ENCODE peak calls at places on chromosome 7, in ten cellular contexts. H is T47D; V is stimulated activated CD4-positive, alpha-beta T cell treated with anti-CD3 and anti-CD28 coated beads, Interleukin-12 subunit alpha, Interleukin-12 subunit beta, amount 100 ng/mL, for 4 hours; M is non-pigmented ciliary epithelial cell; U is AG08395; B is HAP-1; Q is lower leg skin; T is activated effector memory CD4-positive, alpha-beta T cell treated with Interleukin-2 at 50 U/mL for 16 hours; P is GM20000; K is T-helper 2 cell. S is an unnamed sample.

GRCh38 chr7:36984710-36985308 is 260.5 kb upstream of the AOAH start:
- DNase-seq in H (no peak), V (no peak), M (no peak), U (no peak), B (no peak), Q (no peak), T (no peak), P (no peak), K (no peak), S (no peak)

GRCh38 chr7:73832806-73833205 is 2.0 kb downstream of the CLDN4 start:
- DNase-seq in H (no peak), V (no peak), M (no peak), U (no peak), B (no peak), Q (no peak), T (no peak), P (no peak), K (no peak), S (no peak)

GRCh38 chr7:155258233-155258575 is 39.5 kb upstream of the INSIG1 start:
- DNase-seq in H (no peak), V (no peak), M (peak; percentile 31), U (peak; percentile 91), B (no peak), Q (no peak), T (no peak), P (no peak), K (no peak), S (no peak)

GRCh38 chr7:5625938-5626337 is 155.5 kb downstream of the RNF216 start:
- DNase-seq in H (no peak), V (no peak), M (peak; percentile 80), U (peak; percentile 74), B (no peak), Q (no peak), T (no peak), P (no peak), K (no peak), S (no peak)

GRCh38 chr7:37943905-37944736 is 23.7 kb downstream of the EPDR1 start:
- DNase-seq in H (no peak), V (no peak), M (no peak), U (no peak), B (no peak), Q (no peak), T (no peak), P (peak; percentile 29), K (no peak), S (no peak)

GRCh38 chr7:32905175-32905662 is 13.7 kb upstream of the KBTBD2 start:
- DNase-seq in H (peak; percentile 73), V (peak; percentile 42), M (no peak), U (peak; percentile 76), B (peak; percentile 76), Q (no peak), T (peak; percentile 69), P (no peak), K (peak; percentile 29), S (peak; percentile 95)

GRCh38 chr7:45525057-45525456 is 49.1 kb upstream of the ADCY1 start:
- DNase-seq in H (no peak), V (no peak), M (no peak), U (no peak), B (no peak), Q (no peak), T (no peak), P (no peak), K (no peak), S (no peak)

GRCh38 chr7:13821152-13821787 is 168.2 kb downstream of the ETV1 start:
- DNase-seq in H (no peak), V (no peak), M (no peak), U (peak; percentile 2), B (no peak), Q (no peak), T (no peak), P (no peak), K (no peak), S (no peak)

GRCh38 chr7:14851610-14852009 is 50.9 kb downstream of the DGKB start:
- DNase-seq in H (no peak), V (no peak), M (no peak), U (no peak), B (no peak), Q (no peak), T (no peak), P (no peak), K (no peak), S (no peak)

S was measured in SK-N-MC.